ENCODE peak calls at places on chromosome 16, in six cellular contexts. One of them, this sample, is unnamed.

GRCh38 chr16:56372013-56372634 is 53.2 kb downstream of the AMFR start:
- DNase-seq in ureter: no peak
- DNase-seq in HT1080: no peak
- DNase-seq in stimulated activated CD8-positive, alpha-beta memory T cell treated with anti-CD3 and anti-CD28 coated beads, Interleukin-4, amount 100 ng/mL, for 24 hours: no peak
- DNase-seq in NCI-H460: no peak
- DNase-seq in dermis blood vessel endothelial cell: no peak
- DNase-seq in this sample: no peak

GRCh38 chr16:1781758-1782407 is 488 bp downstream of the SPSB3 start:
- DNase-seq in ureter: no peak
- DNase-seq in HT1080: no peak
- DNase-seq in stimulated activated CD8-positive, alpha-beta memory T cell treated with anti-CD3 and anti-CD28 coated beads, Interleukin-4, amount 100 ng/mL, for 24 hours: no peak
- DNase-seq in NCI-H460: no peak
- DNase-seq in dermis blood vessel endothelial cell: peak; percentile 47
- DNase-seq in this sample: no peak

GRCh38 chr16:86477642-86478041 is 32.7 kb upstream of the FOXF1 start:
- DNase-seq in ureter: no peak
- DNase-seq in HT1080: no peak
- DNase-seq in stimulated activated CD8-positive, alpha-beta memory T cell treated with anti-CD3 and anti-CD28 coated beads, Interleukin-4, amount 100 ng/mL, for 24 hours: no peak
- DNase-seq in NCI-H460: no peak
- DNase-seq in dermis blood vessel endothelial cell: no peak
- DNase-seq in this sample: no peak

GRCh38 chr16:54582631-54583250 is 296.2 kb upstream of the IRX3 start:
- DNase-seq in ureter: no peak
- DNase-seq in HT1080: no peak
- DNase-seq in stimulated activated CD8-positive, alpha-beta memory T cell treated with anti-CD3 and anti-CD28 coated beads, Interleukin-4, amount 100 ng/mL, for 24 hours: no peak
- DNase-seq in NCI-H460: no peak
- DNase-seq in dermis blood vessel endothelial cell: no peak
- DNase-seq in this sample: no peak

GRCh38 chr16:1906846-1907165 is 11.4 kb downstream of the HS3ST6 start:
- DNase-seq in ureter: no peak
- DNase-seq in HT1080: no peak
- DNase-seq in stimulated activated CD8-positive, alpha-beta memory T cell treated with anti-CD3 and anti-CD28 coated beads, Interleukin-4, amount 100 ng/mL, for 24 hours: no peak
- DNase-seq in NCI-H460: no peak
- DNase-seq in dermis blood vessel endothelial cell: no peak
- DNase-seq in this sample: no peak

GRCh38 chr16:86714166-86714565 is 135.8 kb downstream of the FOXL1 start:
- DNase-seq in ureter: no peak
- DNase-seq in HT1080: no peak
- DNase-seq in stimulated activated CD8-positive, alpha-beta memory T cell treated with anti-CD3 and anti-CD28 coated beads, Interleukin-4, amount 100 ng/mL, for 24 hours: no peak
- DNase-seq in NCI-H460: no peak
- DNase-seq in dermis blood vessel endothelial cell: peak; percentile 6
- DNase-seq in this sample: no peak

GRCh38 chr16:56871172-56871593 is 6.2 kb downstream of the SLC12A3 start:
- DNase-seq in ureter: no peak
- DNase-seq in HT1080: peak; percentile 19
- DNase-seq in stimulated activated CD8-positive, alpha-beta memory T cell treated with anti-CD3 and anti-CD28 coated beads, Interleukin-4, amount 100 ng/mL, for 24 hours: no peak
- DNase-seq in NCI-H460: no peak
- DNase-seq in dermis blood vessel endothelial cell: peak; percentile 21
- DNase-seq in this sample: peak; percentile 67

GRCh38 chr16:12614662-12615278 is 188.9 kb downstream of the CPPED1 start:
- DNase-seq in ureter: no peak
- DNase-seq in HT1080: no peak
- DNase-seq in stimulated activated CD8-positive, alpha-beta memory T cell treated with anti-CD3 and anti-CD28 coated beads, Interleukin-4, amount 100 ng/mL, for 24 hours: no peak
- DNase-seq in NCI-H460: no peak
- DNase-seq in dermis blood vessel endothelial cell: no peak
- DNase-seq in this sample: no peak

This sample was measured in stimulated activated naive B cell treated with anti-CD40 and anti-IgM and Interleukin-4, amounts not matched to agents 10 μg/mL and 1 μg/mL and 100 μg/mL, for 72 hours.